ENCODE peak calls at places on chromosomes 6 and 20, in ten cellular contexts. One of them, this sample, is unnamed.

GRCh38 chr20:46704714-46705377 is 4.6 kb upstream of the SLC2A10 start:
- DNase-seq in GM13977: no peak
- DNase-seq in T1000: no peak
- DNase-seq in AG09319: no peak
- DNase-seq in H9: no peak
- DNase-seq in SJSA1: no peak
- DNase-seq in H54: no peak
- DNase-seq in ecto neural progenitor cell: no peak
- DNase-seq in heart left ventricle: no peak
- DNase-seq in amniotic stem cell: no peak
- DNase-seq in this sample: no peak

GRCh38 chr6:150549577-150550184 is 50.0 kb upstream of the PLEKHG1 start:
- DNase-seq in T1000: no peak
- DNase-seq in heart left ventricle: no peak
- DNase-seq in amniotic stem cell: no peak
- DNase-seq in ecto neural progenitor cell: no peak
- DNase-seq in H9: no peak
- DNase-seq in GM13977: no peak
- DNase-seq in AG09319: no peak
- DNase-seq in SJSA1: no peak
- DNase-seq in H54: no peak
- DNase-seq in this sample: no peak

GRCh38 chr6:122609881-122610689 is at the start of gene PKIB:
- DNase-seq in heart left ventricle: peak; percentile 83
- DNase-seq in AG09319: no peak
- DNase-seq in H54: peak; percentile 52
- DNase-seq in H9: peak; percentile 82
- DNase-seq in T1000: peak; percentile 56
- DNase-seq in SJSA1: peak; percentile 64
- DNase-seq in amniotic stem cell: peak; percentile 6
- DNase-seq in ecto neural progenitor cell: peak; percentile 78
- DNase-seq in GM13977: peak; percentile 68
- DNase-seq in this sample: no peak

GRCh38 chr6:36232172-36232571 is 35.6 kb downstream of the BRPF3 start:
- DNase-seq in ecto neural progenitor cell: no peak
- DNase-seq in H54: no peak
- DNase-seq in GM13977: no peak
- DNase-seq in H9: no peak
- DNase-seq in AG09319: no peak
- DNase-seq in amniotic stem cell: no peak
- DNase-seq in SJSA1: no peak
- DNase-seq in T1000: no peak
- DNase-seq in heart left ventricle: no peak
- DNase-seq in this sample: no peak

GRCh38 chr20:31833931-31834521 is 11.4 kb downstream of the FOXS1 start:
- DNase-seq in H9: no peak
- DNase-seq in heart left ventricle: no peak
- DNase-seq in T1000: no peak
- DNase-seq in ecto neural progenitor cell: peak; percentile 60
- DNase-seq in GM13977: no peak
- DNase-seq in SJSA1: peak; percentile 91
- DNase-seq in amniotic stem cell: no peak
- DNase-seq in AG09319: no peak
- DNase-seq in H54: no peak
- DNase-seq in this sample: no peak

GRCh38 chr6:81475646-81476045 is 276.8 kb downstream of the TENT5A start:
- DNase-seq in amniotic stem cell: no peak
- DNase-seq in H9: no peak
- DNase-seq in heart left ventricle: no peak
- DNase-seq in GM13977: no peak
- DNase-seq in AG09319: no peak
- DNase-seq in H54: no peak
- DNase-seq in ecto neural progenitor cell: no peak
- DNase-seq in SJSA1: no peak
- DNase-seq in T1000: peak; percentile 2
- DNase-seq in this sample: no peak

GRCh38 chr20:10671850-10672578 is 1.8 kb downstream of the JAG1 start:
- DNase-seq in H54: peak; percentile 54
- DNase-seq in H9: peak; percentile 56
- DNase-seq in heart left ventricle: peak; percentile 89
- DNase-seq in AG09319: no peak
- DNase-seq in GM13977: peak; percentile 51
- DNase-seq in SJSA1: peak; percentile 60
- DNase-seq in T1000: no peak
- DNase-seq in ecto neural progenitor cell: peak; percentile 60
- DNase-seq in amniotic stem cell: no peak
- DNase-seq in this sample: no peak

GRCh38 chr6:150866147-150867073 is 908 bp downstream of the MTHFD1L start:
- DNase-seq in T1000: peak; percentile 71
- DNase-seq in AG09319: peak; percentile 88
- DNase-seq in GM13977: peak; percentile 96
- DNase-seq in SJSA1: peak; percentile 92
- DNase-seq in heart left ventricle: peak; percentile 91
- DNase-seq in H9: peak; percentile 91
- DNase-seq in ecto neural progenitor cell: peak; percentile 92
- DNase-seq in amniotic stem cell: peak; percentile 79
- DNase-seq in H54: peak; percentile 33
- DNase-seq in this sample: peak; percentile 75

GRCh38 chr6:24357336-24358218 is at the start of gene DCDC2:
- DNase-seq in ecto neural progenitor cell: peak; percentile 53
- DNase-seq in GM13977: no peak
- DNase-seq in T1000: no peak
- DNase-seq in H54: no peak
- DNase-seq in amniotic stem cell: no peak
- DNase-seq in heart left ventricle: peak; percentile 56
- DNase-seq in AG09319: no peak
- DNase-seq in SJSA1: no peak
- DNase-seq in H9: peak; percentile 40
- DNase-seq in this sample: no peak

GRCh38 chr6:39451831-39452230 is 129.3 kb upstream of the KCNK16 start:
- DNase-seq in heart left ventricle: no peak
- DNase-seq in ecto neural progenitor cell: no peak
- DNase-seq in T1000: no peak
- DNase-seq in AG09319: no peak
- DNase-seq in H9: peak; percentile 46
- DNase-seq in amniotic stem cell: no peak
- DNase-seq in H54: no peak
- DNase-seq in GM13977: peak; percentile 38
- DNase-seq in SJSA1: no peak
- DNase-seq in this sample: no peak

GRCh38 chr6:27145731-27146455 is 101.6 kb upstream of the PRSS16 start:
- DNase-seq in heart left ventricle: peak; percentile 66
- DNase-seq in GM13977: peak; percentile 56
- DNase-seq in H54: no peak
- DNase-seq in amniotic stem cell: peak; percentile 83
- DNase-seq in SJSA1: peak; percentile 83
- DNase-seq in T1000: peak; percentile 69
- DNase-seq in H9: peak; percentile 77
- DNase-seq in ecto neural progenitor cell: peak; percentile 67
- DNase-seq in AG09319: no peak
- DNase-seq in this sample: no peak

GRCh38 chr6:146950351-146950835 is 253.8 kb upstream of the STXBP5 start:
- DNase-seq in amniotic stem cell: no peak
- DNase-seq in AG09319: no peak
- DNase-seq in ecto neural progenitor cell: no peak
- DNase-seq in SJSA1: no peak
- DNase-seq in heart left ventricle: no peak
- DNase-seq in H9: no peak
- DNase-seq in T1000: no peak
- DNase-seq in GM13977: no peak
- DNase-seq in H54: no peak
- DNase-seq in this sample: no peak

GRCh38 chr6:122712864-122713612 is 66.5 kb upstream of the FABP7 start:
- DNase-seq in ecto neural progenitor cell: no peak
- DNase-seq in AG09319: no peak
- DNase-seq in T1000: no peak
- DNase-seq in SJSA1: no peak
- DNase-seq in heart left ventricle: no peak
- DNase-seq in H9: no peak
- DNase-seq in H54: no peak
- DNase-seq in GM13977: no peak
- DNase-seq in amniotic stem cell: no peak
- DNase-seq in this sample: no peak

GRCh38 chr20:48380661-48381060 is 447.1 kb downstream of the PREX1 start:
- DNase-seq in GM13977: no peak
- DNase-seq in amniotic stem cell: no peak
- DNase-seq in H9: no peak
- DNase-seq in heart left ventricle: no peak
- DNase-seq in ecto neural progenitor cell: no peak
- DNase-seq in SJSA1: no peak
- DNase-seq in T1000: no peak
- DNase-seq in AG09319: no peak
- DNase-seq in H54: no peak
- DNase-seq in this sample: no peak

GRCh38 chr20:50815162-50815989 is 20.5 kb downstream of the BCAS4 start:
- DNase-seq in amniotic stem cell: no peak
- DNase-seq in ecto neural progenitor cell: no peak
- DNase-seq in GM13977: no peak
- DNase-seq in H54: peak; percentile 38
- DNase-seq in SJSA1: peak; percentile 64
- DNase-seq in T1000: no peak
- DNase-seq in AG09319: no peak
- DNase-seq in H9: no peak
- DNase-seq in heart left ventricle: no peak
- DNase-seq in this sample: peak; percentile 70

GRCh38 chr6:82951389-82951788 is 114.3 kb downstream of the UBE3D start:
- DNase-seq in H9: no peak
- DNase-seq in amniotic stem cell: no peak
- DNase-seq in AG09319: no peak
- DNase-seq in heart left ventricle: no peak
- DNase-seq in GM13977: no peak
- DNase-seq in ecto neural progenitor cell: no peak
- DNase-seq in SJSA1: no peak
- DNase-seq in H54: peak; percentile 9
- DNase-seq in T1000: peak; percentile 49
- DNase-seq in this sample: no peak

GRCh38 chr20:44784688-44785087 is 25.7 kb downstream of the RIMS4 start:
- DNase-seq in AG09319: no peak
- DNase-seq in T1000: no peak
- DNase-seq in ecto neural progenitor cell: no peak
- DNase-seq in heart left ventricle: no peak
- DNase-seq in H9: peak; percentile 40
- DNase-seq in SJSA1: no peak
- DNase-seq in GM13977: no peak
- DNase-seq in H54: no peak
- DNase-seq in amniotic stem cell: no peak
- DNase-seq in this sample: no peak

GRCh38 chr6:118187568-118188164 is 280.6 kb downstream of the SLC35F1 start:
- DNase-seq in T1000: no peak
- DNase-seq in amniotic stem cell: no peak
- DNase-seq in H54: no peak
- DNase-seq in AG09319: no peak
- DNase-seq in GM13977: no peak
- DNase-seq in H9: no peak
- DNase-seq in ecto neural progenitor cell: no peak
- DNase-seq in SJSA1: no peak
- DNase-seq in heart left ventricle: no peak
- DNase-seq in this sample: no peak

GRCh38 chr6:43954311-43955131 is 172.7 kb downstream of the MRPL14 start:
- DNase-seq in T1000: no peak
- DNase-seq in H54: no peak
- DNase-seq in heart left ventricle: peak; percentile 74
- DNase-seq in SJSA1: peak; percentile 34
- DNase-seq in ecto neural progenitor cell: peak; percentile 41
- DNase-seq in GM13977: no peak
- DNase-seq in H9: peak; percentile 23
- DNase-seq in AG09319: no peak
- DNase-seq in amniotic stem cell: no peak
- DNase-seq in this sample: no peak

GRCh38 chr6:10175330-10175729 is 239.5 kb downstream of the TFAP2A start:
- DNase-seq in T1000: no peak
- DNase-seq in amniotic stem cell: no peak
- DNase-seq in H54: no peak
- DNase-seq in H9: no peak
- DNase-seq in AG09319: no peak
- DNase-seq in heart left ventricle: no peak
- DNase-seq in SJSA1: no peak
- DNase-seq in GM13977: no peak
- DNase-seq in ecto neural progenitor cell: no peak
- DNase-seq in this sample: no peak

GRCh38 chr6:145629478-145629877 is 105.8 kb downstream of the EPM2A start:
- DNase-seq in AG09319: no peak
- DNase-seq in heart left ventricle: no peak
- DNase-seq in amniotic stem cell: no peak
- DNase-seq in GM13977: no peak
- DNase-seq in ecto neural progenitor cell: no peak
- DNase-seq in SJSA1: no peak
- DNase-seq in T1000: no peak
- DNase-seq in H54: no peak
- DNase-seq in H9: no peak
- DNase-seq in this sample: no peak

GRCh38 chr20:52193133-52193532 is 1.6 kb upstream of the ZFP64 start:
- DNase-seq in GM13977: no peak
- DNase-seq in H54: no peak
- DNase-seq in amniotic stem cell: no peak
- DNase-seq in AG09319: no peak
- DNase-seq in heart left ventricle: no peak
- DNase-seq in T1000: no peak
- DNase-seq in SJSA1: no peak
- DNase-seq in ecto neural progenitor cell: no peak
- DNase-seq in H9: no peak
- DNase-seq in this sample: no peak

GRCh38 chr20:25654487-25654886 is 30.7 kb upstream of the NANP start:
- DNase-seq in SJSA1: no peak
- DNase-seq in H9: no peak
- DNase-seq in T1000: no peak
- DNase-seq in amniotic stem cell: no peak
- DNase-seq in ecto neural progenitor cell: no peak
- DNase-seq in AG09319: no peak
- DNase-seq in GM13977: no peak
- DNase-seq in heart left ventricle: no peak
- DNase-seq in H54: no peak
- DNase-seq in this sample: no peak

GRCh38 chr20:53952528-53953096 is 117.8 kb downstream of the BCAS1 start:
- DNase-seq in ecto neural progenitor cell: no peak
- DNase-seq in H9: no peak
- DNase-seq in T1000: no peak
- DNase-seq in amniotic stem cell: no peak
- DNase-seq in heart left ventricle: no peak
- DNase-seq in H54: no peak
- DNase-seq in SJSA1: no peak
- DNase-seq in GM13977: no peak
- DNase-seq in AG09319: no peak
- DNase-seq in this sample: no peak

GRCh38 chr6:34460796-34461507 is 4.9 kb upstream of the PACSIN1 start:
- DNase-seq in GM13977: no peak
- DNase-seq in ecto neural progenitor cell: no peak
- DNase-seq in T1000: no peak
- DNase-seq in AG09319: no peak
- DNase-seq in SJSA1: no peak
- DNase-seq in amniotic stem cell: no peak
- DNase-seq in heart left ventricle: no peak
- DNase-seq in H9: no peak
- DNase-seq in H54: peak; percentile 45
- DNase-seq in this sample: no peak

GRCh38 chr20:53769041-53769440 is 175.4 kb upstream of the ZNF217 start:
- DNase-seq in GM13977: no peak
- DNase-seq in ecto neural progenitor cell: no peak
- DNase-seq in H54: no peak
- DNase-seq in SJSA1: no peak
- DNase-seq in AG09319: no peak
- DNase-seq in heart left ventricle: no peak
- DNase-seq in T1000: no peak
- DNase-seq in amniotic stem cell: no peak
- DNase-seq in H9: no peak
- DNase-seq in this sample: no peak

GRCh38 chr6:12576389-12576788 is 140.2 kb upstream of the PHACTR1 start:
- DNase-seq in GM13977: no peak
- DNase-seq in AG09319: peak; percentile 30
- DNase-seq in ecto neural progenitor cell: no peak
- DNase-seq in SJSA1: no peak
- DNase-seq in T1000: no peak
- DNase-seq in heart left ventricle: no peak
- DNase-seq in amniotic stem cell: peak; percentile 17
- DNase-seq in H54: no peak
- DNase-seq in H9: no peak
- DNase-seq in this sample: no peak

GRCh38 chr6:138107752-138108592 is 753 bp upstream of the PERP start:
- DNase-seq in H9: peak; percentile 54
- DNase-seq in AG09319: no peak
- DNase-seq in SJSA1: no peak
- DNase-seq in H54: no peak
- DNase-seq in GM13977: peak; percentile 40
- DNase-seq in heart left ventricle: no peak
- DNase-seq in amniotic stem cell: no peak
- DNase-seq in ecto neural progenitor cell: no peak
- DNase-seq in T1000: no peak
- DNase-seq in this sample: no peak